ENCODE peak calls at places on chromosomes 6 and 20, in ten cellular contexts. F is coronary artery; K is A549; B is hepatocyte; U is cardiac fibroblast; R is dorsolateral prefrontal cortex; A is CD8-positive, alpha-beta T cell; G is mammary epithelial cell; O is heart left ventricle; I is lung. P is an unnamed sample.

GRCh38 chr6:116877743-116878142 is 701 bp downstream of the RFX6 start:
- DNase-seq in O (no peak), F (no peak), K (no peak), G (no peak), R (no peak), U (no peak), I (no peak), B (peak), A (no peak), P (no peak)

GRCh38 chr6:39280247-39280731 is 33.9 kb downstream of the KCNK17 start:
- DNase-seq in O (no peak), B (peak), U (peak), K (peak), F (no peak), I (no peak), R (no peak), G (peak), A (no peak), P (peak)

GRCh38 chr6:148779142-148779562 is 32.3 kb downstream of the UST start:
- DNase-seq in O (no peak), I (no peak), U (peak), F (no peak), K (no peak), A (no peak), B (no peak), G (no peak), R (no peak), P (no peak)

GRCh38 chr6:137369135-137369534 is 125.1 kb downstream of the OLIG3 start:
- DNase-seq in K (no peak), I (no peak), U (no peak), A (no peak), F (no peak), G (no peak), R (no peak), B (no peak), O (no peak), P (no peak)

GRCh38 chr6:161163466-161164181 is 110.2 kb downstream of the AGPAT4 start:
- DNase-seq in K (no peak), O (no peak), A (no peak), G (no peak), I (no peak), R (no peak), F (no peak), B (no peak), U (no peak), P (no peak)

GRCh38 chr6:3749991-3750323 is 1.6 kb downstream of the PXDC1 start:
- DNase-seq in G (peak), K (no peak), R (no peak), A (no peak), F (no peak), I (peak), B (peak), U (peak), O (peak), P (no peak)

GRCh38 chr6:160036790-160037206 is 67.9 kb downstream of the IGF2R start:
- DNase-seq in R (no peak), B (no peak), G (peak), I (peak), U (peak), O (no peak), K (no peak), F (no peak), A (no peak), P (no peak)

GRCh38 chr20:52746768-52747167 is 225.4 kb upstream of the TSHZ2 start:
- DNase-seq in F (no peak), R (no peak), A (no peak), G (no peak), I (no peak), O (no peak), U (no peak), B (no peak), K (no peak), P (no peak)

GRCh38 chr6:44416103-44416502 is 28.6 kb downstream of the CDC5L start:
- DNase-seq in F (no peak), K (peak), G (peak), O (no peak), A (no peak), B (peak), U (peak), R (no peak), I (no peak), P (no peak)

GRCh38 chr20:13340088-13340487 is 119.0 kb downstream of the ISM1 start:
- DNase-seq in A (no peak), I (no peak), G (peak), K (peak), U (no peak), R (no peak), F (no peak), B (no peak), O (no peak), P (no peak)

GRCh38 chr6:85797993-85798392 is 155.3 kb upstream of the SYNCRIP start:
- DNase-seq in A (no peak), O (no peak), U (peak), G (no peak), F (no peak), I (no peak), K (no peak), R (no peak), B (no peak), P (peak)

GRCh38 chr6:140059947-140060346 is 685.5 kb upstream of the CITED2 start:
- DNase-seq in I (no peak), F (no peak), R (no peak), K (no peak), U (no peak), O (no peak), A (no peak), B (no peak), G (no peak), P (no peak)

GRCh38 chr20:18279231-18279630 is 9.1 kb upstream of the ZNF133 start:
- DNase-seq in F (no peak), B (no peak), A (no peak), O (no peak), R (no peak), G (peak), K (no peak), U (no peak), I (no peak), P (no peak)

GRCh38 chr6:156645106-156645505 is 132.1 kb upstream of the ARID1B start:
- DNase-seq in F (no peak), A (no peak), R (no peak), G (no peak), B (no peak), O (no peak), K (no peak), I (no peak), U (no peak), P (no peak)

GRCh38 chr6:42281570-42281969 is 63.9 kb upstream of the MRPS10 start:
- DNase-seq in B (no peak), F (no peak), G (no peak), K (no peak), A (peak), I (no peak), O (no peak), U (no peak), R (no peak), P (no peak)

GRCh38 chr6:18432180-18432579 is 45.0 kb downstream of the RNF144B start:
- DNase-seq in B (no peak), I (no peak), O (no peak), A (no peak), U (peak), G (peak), F (no peak), R (no peak), K (no peak), P (no peak)

GRCh38 chr6:119012521-119012920 is 65.9 kb downstream of the FAM184A start:
- DNase-seq in O (no peak), B (no peak), I (no peak), K (no peak), U (no peak), F (no peak), A (no peak), G (peak), R (no peak), P (no peak)

GRCh38 chr20:21705466-21706344 is at the start of gene PAX1:
- DNase-seq in K (peak), F (no peak), R (no peak), B (peak), U (no peak), G (no peak), O (no peak), I (no peak), A (no peak), P (no peak)

GRCh38 chr6:109125504-109125903 is 30.2 kb downstream of the CEP57L1 start:
- DNase-seq in I (no peak), U (no peak), B (no peak), K (no peak), A (no peak), G (no peak), F (no peak), R (no peak), O (no peak), P (no peak)

GRCh38 chr20:16749573-16749972 is 1.4 kb downstream of the OTOR start:
- DNase-seq in K (no peak), U (no peak), I (no peak), A (no peak), R (no peak), G (no peak), F (no peak), B (no peak), O (no peak), P (no peak)

GRCh38 chr6:111973897-111974639 is 79.8 kb upstream of the CCN6 start:
- DNase-seq in G (no peak), B (no peak), I (no peak), R (no peak), O (no peak), A (no peak), F (no peak), U (peak), K (no peak), P (no peak)

GRCh38 chr20:44966030-44966961 is at the start of gene STK4:
- DNase-seq in F (peak), G (peak), O (peak), B (peak), A (peak), R (peak), I (peak), U (peak), K (peak), P (peak)

GRCh38 chr6:168326294-168327261 is 7.0 kb upstream of the DACT2 start:
- DNase-seq in U (peak), A (no peak), R (no peak), O (no peak), B (peak), I (no peak), F (no peak), G (no peak), K (peak), P (no peak)

GRCh38 chr6:145809785-145810184 is 4.8 kb downstream of the FBXO30 start:
- DNase-seq in A (no peak), K (no peak), R (no peak), G (peak), O (no peak), I (no peak), U (peak), F (no peak), B (no peak), P (no peak)

GRCh38 chr6:21742238-21742660 is 148.7 kb downstream of the SOX4 start:
- DNase-seq in U (peak), O (no peak), K (peak), I (no peak), F (no peak), G (peak), A (no peak), B (peak), R (no peak), P (peak)

GRCh38 chr6:113055998-113056397 is 708.9 kb downstream of the RFPL4B start:
- DNase-seq in B (no peak), F (no peak), R (no peak), U (no peak), A (no peak), O (no peak), K (no peak), I (no peak), G (no peak), P (no peak)

GRCh38 chr6:43667245-43668150 is 20.1 kb downstream of the MRPS18A start:
- DNase-seq in U (peak), R (peak), I (peak), B (peak), F (peak), O (peak), A (peak), K (peak), G (peak), P (no peak)

GRCh38 chr6:108383967-108384366 is 89.1 kb downstream of the AFG1L start:
- DNase-seq in A (no peak), U (no peak), F (no peak), R (no peak), G (peak), O (no peak), B (no peak), I (no peak), K (no peak), P (peak)

GRCh38 chr6:97203343-97203742 is 79.7 kb downstream of the MMS22L start:
- DNase-seq in O (no peak), B (peak), G (no peak), I (no peak), A (no peak), K (no peak), R (no peak), U (no peak), F (no peak), P (peak)

GRCh38 chr6:113634352-113635163 is 222.6 kb upstream of the MARCKS start:
- DNase-seq in R (no peak), U (peak), A (no peak), I (no peak), G (peak), O (no peak), B (no peak), K (peak), F (no peak), P (no peak)

GRCh38 chr6:106666290-106667021 is 37.1 kb downstream of the QRSL1 start:
- DNase-seq in A (no peak), K (no peak), B (no peak), F (no peak), G (no peak), U (no peak), O (no peak), I (no peak), R (no peak), P (no peak)

GRCh38 chr6:100721256-100721655 is 159.9 kb downstream of the ASCC3 start:
- DNase-seq in O (no peak), R (no peak), I (no peak), U (peak), G (no peak), B (no peak), F (no peak), K (no peak), A (no peak), P (no peak)

GRCh38 chr6:143516700-143517446 is 5.4 kb upstream of the FUCA2 start:
- DNase-seq in R (no peak), B (no peak), G (no peak), A (no peak), I (no peak), O (no peak), F (no peak), U (no peak), K (no peak), P (no peak)

GRCh38 chr6:108127826-108128225 is 38.0 kb upstream of the NR2E1 start:
- DNase-seq in A (no peak), K (peak), R (no peak), F (no peak), I (no peak), U (peak), O (no peak), B (peak), G (peak), P (peak)

GRCh38 chr6:25165181-25165580 is 114.0 kb upstream of the CARMIL1 start:
- DNase-seq in K (no peak), I (no peak), B (no peak), G (no peak), F (no peak), R (no peak), U (no peak), A (no peak), O (no peak), P (no peak)
- H3K4me3 ChIP-seq in K (no peak), I (no peak), B (no peak), G (no peak), F (peak), R (no peak), U (peak), A (no peak), O (no peak), P (no peak)

GRCh38 chr6:26157838-26158580 is 70.8 kb downstream of the HFE start:
- DNase-seq in U (peak), O (peak), K (peak), G (peak), B (peak), F (peak), A (peak), I (peak), R (peak), P (peak)
- TF ChIP-seq CTCF in U (no peak), O (no peak), K (no peak), G (no peak), B (no peak), F (no peak), A (no peak), I (no peak), R (no peak), P (no peak)

DNA sequence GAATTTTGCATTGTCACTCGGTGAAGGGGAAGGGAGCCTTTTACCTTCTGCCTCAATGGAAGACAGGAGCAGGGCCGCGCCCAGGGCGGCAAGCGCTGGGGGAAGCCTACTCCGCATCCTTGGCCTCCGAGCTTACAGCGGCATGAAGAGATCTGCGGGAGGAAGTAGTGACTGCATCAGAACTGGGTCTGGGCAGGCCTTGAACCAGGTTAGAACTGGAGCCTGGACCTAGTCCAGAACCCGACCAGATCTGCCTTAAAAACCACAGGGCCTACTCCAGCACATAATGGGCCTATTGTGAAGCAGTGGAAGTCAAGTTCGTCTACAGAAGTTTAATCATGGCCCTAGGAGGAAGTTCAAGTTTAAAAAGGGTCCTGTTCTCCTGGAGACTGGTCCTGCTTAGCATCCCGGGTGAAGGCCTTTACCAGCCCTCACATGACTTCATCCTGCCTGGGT is 3.1 kb downstream of the COL12A1 start:
- DNase-seq in U (peak), R (no peak), A (no peak), I (no peak), G (peak), F (no peak), O (no peak), K (no peak), B (no peak), P (no peak)
- H3K4me3 ChIP-seq in U (peak), R (peak), A (no peak), I (no peak), G (peak), F (peak), O (no peak), K (no peak), B (peak), P (no peak)

DNA sequence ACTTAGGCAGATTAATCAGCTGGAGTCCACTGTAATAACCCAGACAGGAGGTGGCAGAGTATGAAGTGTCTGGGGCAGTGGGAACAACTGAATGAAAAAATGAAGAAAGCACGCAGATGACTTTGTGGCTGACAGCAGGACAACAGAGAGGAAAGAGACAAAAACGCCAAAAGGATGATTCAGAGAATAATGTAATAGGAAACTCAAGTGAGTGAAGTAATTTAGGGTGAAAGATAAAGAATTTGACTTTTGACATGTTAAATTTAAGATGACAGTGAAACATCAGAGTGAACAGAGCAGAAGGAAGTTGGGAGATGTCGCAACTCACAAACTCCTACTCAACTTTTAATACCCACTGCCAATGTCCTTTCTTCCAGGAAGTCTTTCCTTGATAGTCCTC is 70.0 kb downstream of the RCAN2 start:
- DNase-seq in K (no peak), B (no peak), A (no peak), G (no peak), F (no peak), O (no peak), R (no peak), U (peak), I (no peak), P (no peak)
- TF ChIP-seq CTCF in K (no peak), B (no peak), A (no peak), G (no peak), F (no peak), O (no peak), R (peak), U (no peak), I (no peak), P (no peak)

DNA sequence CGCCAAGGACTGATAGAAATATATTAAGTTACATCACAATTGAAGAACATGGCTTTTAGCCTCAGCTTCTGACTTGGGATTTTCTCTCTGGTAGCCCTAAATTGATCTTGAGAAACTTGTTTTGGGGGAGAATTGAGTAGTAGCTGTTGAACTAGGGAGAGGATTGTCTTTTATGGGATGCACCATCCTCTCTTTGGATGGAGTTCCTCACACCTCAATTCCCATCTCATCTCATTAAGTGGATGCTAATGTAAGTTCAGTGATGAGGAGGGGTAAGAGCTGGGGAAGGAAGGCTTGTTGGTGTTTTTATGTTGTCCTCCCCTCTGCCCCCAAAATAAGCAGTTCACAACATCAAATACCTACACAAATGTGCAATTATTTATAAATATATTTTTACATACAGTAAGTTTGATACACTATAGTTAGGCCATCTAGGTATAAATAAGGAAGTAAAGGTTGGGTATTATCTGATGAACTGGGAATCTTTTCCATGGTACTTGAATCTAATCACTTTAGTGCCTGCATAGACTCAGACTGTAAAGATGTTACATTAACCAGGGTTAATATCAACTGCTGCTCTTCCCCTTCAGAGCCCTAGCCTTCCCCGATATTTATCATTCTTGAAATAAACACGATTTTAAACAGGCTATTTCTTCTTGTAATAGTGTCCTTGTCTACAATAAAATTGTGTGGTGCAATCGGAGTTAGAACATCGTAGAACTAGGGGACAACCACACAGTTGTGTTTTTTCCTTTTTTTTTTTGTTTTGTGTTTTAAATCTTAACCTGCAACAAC is 4.2 kb downstream of the GJA1 start:
- DNase-seq in G (no peak), K (no peak), I (no peak), A (no peak), R (no peak), O (no peak), U (no peak), F (no peak), B (no peak), P (no peak)
- H3K4me3 ChIP-seq in G (peak), K (peak), I (no peak), A (no peak), R (peak), O (no peak), U (peak), F (peak), B (no peak), P (no peak)